ENCODE peak calls at places on chromosomes 5 and 9, in eight cellular contexts. One of them, this sample, is unnamed.

GRCh38 chr5:135057233-135057632 is 23.2 kb upstream of the PITX1 start:
- DNase-seq in body of pancreas: no peak
- DNase-seq in heart left ventricle: no peak
- DNase-seq in HCT116: no peak
- DNase-seq in esophagus squamous epithelium: no peak
- DNase-seq in sigmoid colon: no peak
- DNase-seq in uterus: no peak
- DNase-seq in IMR-90: no peak
- DNase-seq in this sample: no peak

GRCh38 chr5:133847886-133848285 is 120.5 kb downstream of the C5orf15 start:
- DNase-seq in body of pancreas: no peak
- DNase-seq in heart left ventricle: no peak
- DNase-seq in HCT116: no peak
- DNase-seq in esophagus squamous epithelium: no peak
- DNase-seq in sigmoid colon: peak
- DNase-seq in uterus: no peak
- DNase-seq in IMR-90: no peak
- DNase-seq in this sample: no peak

GRCh38 chr5:160291467-160291866 is 20.9 kb downstream of the CCNJL start:
- DNase-seq in body of pancreas: no peak
- DNase-seq in heart left ventricle: no peak
- DNase-seq in HCT116: no peak
- DNase-seq in esophagus squamous epithelium: no peak
- DNase-seq in sigmoid colon: no peak
- DNase-seq in uterus: no peak
- DNase-seq in IMR-90: no peak
- DNase-seq in this sample: no peak

GRCh38 chr9:74293479-74293878 is 203.7 kb upstream of the RORB start:
- DNase-seq in body of pancreas: no peak
- DNase-seq in heart left ventricle: no peak
- DNase-seq in HCT116: no peak
- DNase-seq in esophagus squamous epithelium: no peak
- DNase-seq in sigmoid colon: no peak
- DNase-seq in uterus: no peak
- DNase-seq in IMR-90: no peak
- DNase-seq in this sample: no peak

GRCh38 chr5:112436139-112436538 is 17.1 kb upstream of the EPB41L4A start:
- DNase-seq in body of pancreas: no peak
- DNase-seq in heart left ventricle: no peak
- DNase-seq in HCT116: no peak
- DNase-seq in esophagus squamous epithelium: no peak
- DNase-seq in sigmoid colon: no peak
- DNase-seq in uterus: no peak
- DNase-seq in IMR-90: no peak
- DNase-seq in this sample: no peak

GRCh38 chr9:69898714-69899209 is 78.1 kb downstream of the CFAP95 start:
- DNase-seq in body of pancreas: no peak
- DNase-seq in heart left ventricle: no peak
- DNase-seq in HCT116: peak
- DNase-seq in esophagus squamous epithelium: no peak
- DNase-seq in sigmoid colon: no peak
- DNase-seq in uterus: no peak
- DNase-seq in IMR-90: peak
- DNase-seq in this sample: no peak

GRCh38 chr5:172843825-172844576 is 9.9 kb downstream of the ERGIC1 start:
- DNase-seq in body of pancreas: no peak
- DNase-seq in heart left ventricle: no peak
- DNase-seq in HCT116: no peak
- DNase-seq in esophagus squamous epithelium: no peak
- DNase-seq in sigmoid colon: no peak
- DNase-seq in uterus: no peak
- DNase-seq in IMR-90: no peak
- DNase-seq in this sample: no peak

GRCh38 chr9:12698293-12698692 is 5.1 kb downstream of the TYRP1 start:
- DNase-seq in body of pancreas: no peak
- DNase-seq in heart left ventricle: no peak
- DNase-seq in HCT116: no peak
- DNase-seq in esophagus squamous epithelium: no peak
- DNase-seq in sigmoid colon: no peak
- DNase-seq in uterus: no peak
- DNase-seq in IMR-90: peak
- DNase-seq in this sample: no peak

GRCh38 chr5:20463206-20463605 is 475.2 kb upstream of the CDH18 start:
- DNase-seq in body of pancreas: no peak
- DNase-seq in heart left ventricle: no peak
- DNase-seq in HCT116: no peak
- DNase-seq in esophagus squamous epithelium: no peak
- DNase-seq in sigmoid colon: no peak
- DNase-seq in uterus: no peak
- DNase-seq in IMR-90: no peak
- DNase-seq in this sample: no peak

GRCh38 chr5:81297531-81297930 is 3.9 kb upstream of the ZCCHC9 start:
- DNase-seq in body of pancreas: no peak
- DNase-seq in heart left ventricle: no peak
- DNase-seq in HCT116: no peak
- DNase-seq in esophagus squamous epithelium: no peak
- DNase-seq in sigmoid colon: no peak
- DNase-seq in uterus: no peak
- DNase-seq in IMR-90: no peak
- DNase-seq in this sample: no peak

GRCh38 chr5:73314395-73315195 is 134.0 kb downstream of the FOXD1 start:
- DNase-seq in body of pancreas: no peak
- DNase-seq in heart left ventricle: no peak
- DNase-seq in HCT116: no peak
- DNase-seq in esophagus squamous epithelium: no peak
- DNase-seq in sigmoid colon: no peak
- DNase-seq in uterus: no peak
- DNase-seq in IMR-90: peak
- DNase-seq in this sample: no peak

GRCh38 chr5:73312146-73312871 is 136.3 kb downstream of the FOXD1 start:
- DNase-seq in body of pancreas: no peak
- DNase-seq in heart left ventricle: no peak
- DNase-seq in HCT116: no peak
- DNase-seq in esophagus squamous epithelium: no peak
- DNase-seq in sigmoid colon: no peak
- DNase-seq in uterus: no peak
- DNase-seq in IMR-90: peak
- DNase-seq in this sample: peak

GRCh38 chr5:73317523-73317922 is 131.1 kb downstream of the FOXD1 start:
- DNase-seq in body of pancreas: no peak
- DNase-seq in heart left ventricle: no peak
- DNase-seq in HCT116: no peak
- DNase-seq in esophagus squamous epithelium: no peak
- DNase-seq in sigmoid colon: no peak
- DNase-seq in uterus: no peak
- DNase-seq in IMR-90: no peak
- DNase-seq in this sample: no peak

GRCh38 chr5:73311291-73312110 is 137.1 kb downstream of the FOXD1 start:
- DNase-seq in body of pancreas: peak
- DNase-seq in heart left ventricle: no peak
- DNase-seq in HCT116: no peak
- DNase-seq in esophagus squamous epithelium: no peak
- DNase-seq in sigmoid colon: no peak
- DNase-seq in uterus: no peak
- DNase-seq in IMR-90: peak
- DNase-seq in this sample: no peak

GRCh38 chr5:73312872-73313510 is 135.6 kb downstream of the FOXD1 start:
- DNase-seq in body of pancreas: no peak
- DNase-seq in heart left ventricle: no peak
- DNase-seq in HCT116: no peak
- DNase-seq in esophagus squamous epithelium: no peak
- DNase-seq in sigmoid colon: no peak
- DNase-seq in uterus: no peak
- DNase-seq in IMR-90: peak
- DNase-seq in this sample: no peak
- H3K27ac ChIP-seq in body of pancreas: no peak
- H3K27ac ChIP-seq in heart left ventricle: no peak
- H3K27ac ChIP-seq in HCT116: no peak
- H3K27ac ChIP-seq in esophagus squamous epithelium: no peak
- H3K27ac ChIP-seq in sigmoid colon: no peak
- H3K27ac ChIP-seq in uterus: no peak
- H3K27ac ChIP-seq in IMR-90: peak
- H3K27ac ChIP-seq in this sample: no peak

GRCh38 chr9:133532937-133533668 is 1.4 kb upstream of the ADAMTSL2 start:
- DNase-seq in body of pancreas: peak
- DNase-seq in heart left ventricle: peak
- DNase-seq in HCT116: peak
- DNase-seq in esophagus squamous epithelium: no peak
- DNase-seq in sigmoid colon: peak
- DNase-seq in uterus: peak
- DNase-seq in IMR-90: peak
- DNase-seq in this sample: peak
- TF ChIP-seq CTCF in body of pancreas: peak
- TF ChIP-seq CTCF in heart left ventricle: peak
- TF ChIP-seq CTCF in HCT116: peak
- TF ChIP-seq CTCF in esophagus squamous epithelium: peak
- TF ChIP-seq CTCF in sigmoid colon: peak
- TF ChIP-seq CTCF in uterus: peak
- TF ChIP-seq CTCF in IMR-90: peak
- TF ChIP-seq CTCF in this sample: peak

GRCh38 chr5:151075698-151076331 is 5.0 kb downstream of the TNIP1 start:
- DNase-seq in body of pancreas: peak
- DNase-seq in heart left ventricle: no peak
- DNase-seq in HCT116: no peak
- DNase-seq in esophagus squamous epithelium: no peak
- DNase-seq in sigmoid colon: no peak
- DNase-seq in uterus: no peak
- DNase-seq in IMR-90: peak
- DNase-seq in this sample: no peak
- TF ChIP-seq POLR2A in body of pancreas: peak
- TF ChIP-seq POLR2A in heart left ventricle: no peak
- TF ChIP-seq POLR2A in HCT116: no peak
- TF ChIP-seq POLR2A in esophagus squamous epithelium: no peak
- TF ChIP-seq POLR2A in sigmoid colon: no peak
- TF ChIP-seq POLR2A in uterus: no peak
- TF ChIP-seq POLR2A in IMR-90: no peak
- TF ChIP-seq POLR2A in this sample: no peak

GRCh38 chr9:130755377-130756007 is 61.9 kb downstream of the EXOSC2 start:
- DNase-seq in body of pancreas: no peak
- DNase-seq in heart left ventricle: no peak
- DNase-seq in HCT116: no peak
- DNase-seq in esophagus squamous epithelium: no peak
- DNase-seq in sigmoid colon: no peak
- DNase-seq in uterus: no peak
- DNase-seq in IMR-90: no peak
- DNase-seq in this sample: no peak

GRCh38 chr9:130756037-130756436 is 62.5 kb downstream of the EXOSC2 start:
- DNase-seq in body of pancreas: no peak
- DNase-seq in heart left ventricle: no peak
- DNase-seq in HCT116: no peak
- DNase-seq in esophagus squamous epithelium: no peak
- DNase-seq in sigmoid colon: no peak
- DNase-seq in uterus: no peak
- DNase-seq in IMR-90: no peak
- DNase-seq in this sample: no peak

GRCh38 chr9:130759738-130760137 is 66.2 kb downstream of the EXOSC2 start:
- DNase-seq in body of pancreas: no peak
- DNase-seq in heart left ventricle: no peak
- DNase-seq in HCT116: no peak
- DNase-seq in esophagus squamous epithelium: no peak
- DNase-seq in sigmoid colon: no peak
- DNase-seq in uterus: no peak
- DNase-seq in IMR-90: no peak
- DNase-seq in this sample: no peak

GRCh38 chr9:130756460-130757152 is 63.0 kb downstream of the EXOSC2 start:
- DNase-seq in body of pancreas: no peak
- DNase-seq in heart left ventricle: no peak
- DNase-seq in HCT116: no peak
- DNase-seq in esophagus squamous epithelium: no peak
- DNase-seq in sigmoid colon: no peak
- DNase-seq in uterus: no peak
- DNase-seq in IMR-90: no peak
- DNase-seq in this sample: no peak
- H3K27ac ChIP-seq in body of pancreas: no peak
- H3K27ac ChIP-seq in heart left ventricle: no peak
- H3K27ac ChIP-seq in HCT116: no peak
- H3K27ac ChIP-seq in esophagus squamous epithelium: peak
- H3K27ac ChIP-seq in sigmoid colon: no peak
- H3K27ac ChIP-seq in uterus: no peak
- H3K27ac ChIP-seq in IMR-90: no peak
- H3K27ac ChIP-seq in this sample: no peak

GRCh38 chr5:41728281-41728680 is 141.9 kb downstream of the OXCT1 start:
- DNase-seq in body of pancreas: no peak
- DNase-seq in heart left ventricle: no peak
- DNase-seq in HCT116: no peak
- DNase-seq in esophagus squamous epithelium: no peak
- DNase-seq in sigmoid colon: no peak
- DNase-seq in uterus: no peak
- DNase-seq in IMR-90: no peak
- DNase-seq in this sample: no peak

GRCh38 chr5:41721521-41721920 is 148.7 kb downstream of the OXCT1 start:
- DNase-seq in body of pancreas: no peak
- DNase-seq in heart left ventricle: no peak
- DNase-seq in HCT116: no peak
- DNase-seq in esophagus squamous epithelium: no peak
- DNase-seq in sigmoid colon: no peak
- DNase-seq in uterus: no peak
- DNase-seq in IMR-90: peak
- DNase-seq in this sample: no peak

DNA sequence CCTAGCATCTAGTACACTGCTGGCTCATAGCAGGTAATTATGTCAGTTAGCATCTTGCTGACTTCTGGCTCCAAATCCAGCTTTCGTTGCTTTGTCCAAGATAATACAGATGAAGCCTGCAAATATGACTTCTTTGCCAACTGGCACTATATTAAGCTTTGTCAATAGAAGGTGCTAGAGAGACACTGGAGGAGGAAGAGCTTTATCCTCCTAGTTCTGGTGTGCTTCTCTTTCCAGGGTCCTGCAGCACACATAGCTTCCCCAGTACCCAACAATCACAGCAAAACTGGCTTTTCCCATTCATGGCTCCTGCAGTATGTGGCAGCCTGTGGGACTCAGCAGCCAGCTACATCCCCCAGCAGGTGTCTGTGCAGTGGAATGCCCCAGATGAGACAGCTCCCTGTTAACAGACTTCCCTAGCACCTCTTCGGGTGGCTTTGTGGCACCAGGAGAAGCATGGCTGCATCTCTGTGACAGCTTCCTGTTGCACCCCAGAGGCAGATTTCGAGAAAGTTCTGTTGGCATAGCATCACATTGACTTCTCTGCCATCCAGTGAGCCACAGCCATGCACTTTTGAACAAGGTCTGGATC is 147.8 kb downstream of the OXCT1 start:
- DNase-seq in body of pancreas: no peak
- DNase-seq in heart left ventricle: no peak
- DNase-seq in HCT116: no peak
- DNase-seq in esophagus squamous epithelium: no peak
- DNase-seq in sigmoid colon: no peak
- DNase-seq in uterus: no peak
- DNase-seq in IMR-90: peak
- DNase-seq in this sample: no peak
- TF ChIP-seq CTCF in body of pancreas: no peak
- TF ChIP-seq CTCF in heart left ventricle: no peak
- TF ChIP-seq CTCF in HCT116: peak
- TF ChIP-seq CTCF in esophagus squamous epithelium: no peak
- TF ChIP-seq CTCF in sigmoid colon: no peak
- TF ChIP-seq CTCF in uterus: no peak
- TF ChIP-seq CTCF in IMR-90: peak
- TF ChIP-seq CTCF in this sample: no peak

GRCh38 chr9:34559616-34560546 is 29.6 kb downstream of the CNTFR start:
- DNase-seq in body of pancreas: peak
- DNase-seq in heart left ventricle: peak
- DNase-seq in HCT116: no peak
- DNase-seq in esophagus squamous epithelium: no peak
- DNase-seq in sigmoid colon: no peak
- DNase-seq in uterus: no peak
- DNase-seq in IMR-90: peak
- DNase-seq in this sample: peak
- TF ChIP-seq POLR2A in body of pancreas: no peak
- TF ChIP-seq POLR2A in heart left ventricle: no peak
- TF ChIP-seq POLR2A in HCT116: no peak
- TF ChIP-seq POLR2A in esophagus squamous epithelium: no peak
- TF ChIP-seq POLR2A in sigmoid colon: no peak
- TF ChIP-seq POLR2A in uterus: no peak
- TF ChIP-seq POLR2A in IMR-90: no peak
- TF ChIP-seq POLR2A in this sample: no peak